ENCODE peak calls at places on chromosomes 1 and 21, in ten cellular contexts. L is H1; P is lower lobe of right lung; F is K562; O is ovary; A is effector memory CD4-positive, alpha-beta T cell; X is stomach; M is Panc1; K is tibial nerve; V is prostate gland. Z is an unnamed sample.

GRCh38 chr1:19028110-19028509 is 71.6 kb upstream of the IFFO2 start:
- DNase-seq in V (no peak), F (no peak), A (no peak), L (no peak), X (no peak), K (no peak), P (no peak), M (no peak), O (no peak), Z (no peak)

GRCh38 chr1:36479505-36480051 is 3.1 kb downstream of the CSF3R start:
- DNase-seq in A (no peak), X (no peak), M (no peak), V (no peak), K (no peak), L (no peak), P (no peak), O (no peak), F (peak; percentile 44), Z (no peak)

GRCh38 chr1:218658899-218659298 is 313.8 kb downstream of the TGFB2 start:
- DNase-seq in A (no peak), M (no peak), V (no peak), F (no peak), O (no peak), X (no peak), P (no peak), K (no peak), L (peak; percentile 2), Z (no peak)

GRCh38 chr1:53014791-53015507 is 47.1 kb upstream of the PODN start:
- DNase-seq in A (peak; percentile 68), K (peak; percentile 35), O (peak; percentile 63), M (peak; percentile 71), L (peak; percentile 53), P (peak; percentile 73), X (peak; percentile 82), F (peak; percentile 87), V (peak; percentile 75), Z (peak; percentile 78)

GRCh38 chr21:36744560-36745231 is 45.8 kb downstream of the SIM2 start:
- DNase-seq in O (no peak), M (no peak), X (peak; percentile 76), K (no peak), L (no peak), P (no peak), A (no peak), F (no peak), V (peak; percentile 68), Z (no peak)

GRCh38 chr1:238962941-238963340 is 423.4 kb upstream of the CHRM3 start:
- DNase-seq in L (no peak), F (no peak), P (no peak), V (no peak), X (no peak), O (no peak), A (no peak), K (no peak), M (no peak), Z (no peak)

GRCh38 chr1:151713044-151713443 is 3.6 kb downstream of the CELF3 start:
- DNase-seq in F (no peak), X (peak; percentile 40), K (no peak), V (no peak), O (no peak), P (no peak), L (no peak), A (no peak), M (no peak), Z (no peak)

GRCh38 chr1:233327938-233328660 is 575 bp downstream of the MAP3K21 start:
- DNase-seq in F (peak; percentile 47), O (no peak), P (peak; percentile 61), K (no peak), X (peak; percentile 51), M (no peak), V (peak; percentile 7), A (peak; percentile 15), L (no peak), Z (no peak)

GRCh38 chr1:217718873-217719272 is 87.7 kb downstream of the SPATA17 start:
- DNase-seq in F (no peak), A (no peak), O (no peak), P (no peak), K (no peak), L (no peak), X (no peak), M (no peak), V (no peak), Z (no peak)

GRCh38 chr1:175208773-175209492 is 16.4 kb upstream of the KIAA0040 start:
- DNase-seq in O (no peak), P (no peak), K (no peak), A (peak; percentile 47), M (no peak), V (no peak), X (no peak), F (no peak), L (no peak), Z (no peak)

GRCh38 chr1:147334292-147334691 is 91.8 kb downstream of the CHD1L start:
- DNase-seq in L (no peak), O (no peak), M (no peak), K (no peak), P (no peak), A (no peak), V (no peak), X (no peak), F (no peak), Z (no peak)

GRCh38 chr1:197327776-197328364 is 59.8 kb downstream of the CRB1 start:
- DNase-seq in O (no peak), L (no peak), P (no peak), V (no peak), X (no peak), F (no peak), A (no peak), M (no peak), K (no peak), Z (no peak)

GRCh38 chr1:84862810-84863251 is 30.2 kb downstream of the LPAR3 start:
- DNase-seq in A (peak; percentile 27), V (no peak), L (no peak), X (no peak), O (no peak), P (no peak), K (no peak), M (no peak), F (no peak), Z (no peak)

GRCh38 chr1:202998836-202999750 is 8.1 kb upstream of the TMEM183A start:
- DNase-seq in O (no peak), M (peak; percentile 41), P (no peak), X (peak; percentile 64), K (peak; percentile 28), L (no peak), V (peak; percentile 47), F (peak; percentile 40), A (peak; percentile 16), Z (no peak)

GRCh38 chr1:227697321-227697864 is 37.7 kb downstream of the JMJD4 start:
- DNase-seq in K (no peak), O (no peak), V (no peak), X (no peak), A (no peak), M (no peak), F (no peak), P (no peak), L (no peak), Z (no peak)

DNA sequence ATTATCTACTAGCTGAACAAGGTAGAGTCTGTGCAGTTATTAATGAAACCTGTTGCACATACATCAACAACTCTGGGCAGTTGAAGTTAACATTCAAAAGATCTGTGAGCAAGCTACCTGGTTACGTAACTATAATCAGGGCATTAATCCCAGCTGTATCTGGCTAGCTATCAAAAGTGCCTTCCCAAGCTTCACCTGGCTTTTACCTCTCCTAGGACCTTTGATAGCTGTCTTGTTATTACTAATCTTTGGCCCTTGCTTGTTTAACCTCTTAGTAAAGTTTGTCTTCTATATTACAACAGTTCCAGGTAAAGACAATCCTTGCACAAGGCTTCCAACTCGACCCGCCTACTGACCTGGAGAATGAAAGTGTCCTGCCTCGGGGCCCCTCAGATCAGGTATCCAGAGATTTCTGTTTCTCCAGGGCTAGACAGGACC is 29.6 kb upstream of the SLC6A9 start:
- DNase-seq in L (no peak), M (no peak), K (no peak), O (no peak), F (no peak), V (no peak), X (no peak), P (no peak), A (no peak), Z (no peak)
- H3K27ac ChIP-seq in L (no peak overlapping the region), M (no peak overlapping the region), K (no peak overlapping the region), O (no peak overlapping the region), F (no peak overlapping the region), V (no peak overlapping the region), X (no peak overlapping the region), P (no peak overlapping the region), A (no peak overlapping the region), Z (no peak overlapping the region)

GRCh38 chr1:2412395-2412772 is at the start of gene PEX10:
- DNase-seq in L (peak; percentile 81), K (peak; percentile 97), P (peak; percentile 99), O (peak; percentile 99), M (peak; percentile 72), V (peak; percentile 96), X (peak; percentile 99), A (peak; percentile 96), F (peak; percentile 96), Z (peak; percentile 97)

GRCh38 chr1:2414297-2414958 is 2.1 kb upstream of the PEX10 start:
- DNase-seq in F (peak; percentile 81), K (peak; percentile 37), X (peak; percentile 79), V (peak; percentile 69), A (peak; percentile 61), O (peak; percentile 85), L (no peak), P (peak; percentile 83), M (peak; percentile 64), Z (no peak)

GRCh38 chr1:2412773-2413494 is 570 bp upstream of the PEX10 start:
- DNase-seq in X (no peak), O (peak; percentile 67), P (no peak), V (no peak), F (peak; percentile 84), L (no peak), K (no peak), M (no peak), A (no peak), Z (no peak)

GRCh38 chr1:2415337-2415736 is 3.0 kb upstream of the PEX10 start:
- DNase-seq in O (no peak), M (no peak), P (no peak), V (no peak), K (no peak), L (no peak), X (no peak), A (no peak), F (no peak), Z (no peak)

GRCh38 chr1:2413495-2414296 is 1.3 kb upstream of the PEX10 start:
- DNase-seq in P (no peak), O (no peak), A (no peak), M (no peak), F (peak; percentile 66), X (no peak), K (no peak), L (no peak), V (no peak), Z (no peak)
- H3K27ac ChIP-seq in P (peak overlapping the region; percentile 94), O (no peak overlapping the region), A (peak overlapping the region; percentile 80), M (peak overlapping the region; percentile 80), F (peak overlapping the region; percentile 85), X (peak overlapping the region; percentile 92), K (peak overlapping the region; percentile 91), L (no peak overlapping the region), V (peak overlapping the region; percentile 87), Z (peak overlapping the region; percentile 82)

GRCh38 chr1:15761729-15762128 is 3.1 kb downstream of the FBLIM1 start:
- DNase-seq in F (no peak), O (no peak), X (no peak), V (no peak), K (no peak), P (no peak), M (no peak), L (no peak), A (no peak), Z (no peak)
- H3K27ac ChIP-seq in F (no peak overlapping the region), O (no peak overlapping the region), X (peak overlapping the region; percentile 84), V (peak overlapping the region; percentile 83), K (peak overlapping the region; percentile 82), P (peak overlapping the region; percentile 76), M (no peak overlapping the region), L (no peak overlapping the region), A (no peak overlapping the region), Z (peak overlapping the region; percentile 99)

GRCh38 chr1:59101518-59101917 is 195.4 kb upstream of the FGGY start:
- DNase-seq in A (no peak), P (no peak), X (no peak), K (no peak), V (no peak), M (no peak), O (no peak), L (no peak), F (no peak), Z (no peak)
- H3K27ac ChIP-seq in A (no peak overlapping the region), P (no peak overlapping the region), X (no peak overlapping the region), K (no peak overlapping the region), V (no peak overlapping the region), M (no peak overlapping the region), O (no peak overlapping the region), L (no peak overlapping the region), F (no peak overlapping the region), Z (no peak overlapping the region)

Z was measured in coronary artery.